ENCODE peak calls at places on chromosome 13, in eight cellular contexts. T, S, X, M, K, W, H and L are unnamed samples.

GRCh38 chr13:30125422-30126073 is 181.8 kb downstream of the KATNAL1 start:
- DNase-seq in T (no peak), S (no peak), X (no peak), M (peak), K (peak), W (no peak), H (no peak), L (no peak)

GRCh38 chr13:21138561-21138960 is 37.8 kb downstream of the SKA3 start:
- DNase-seq in T (no peak), S (no peak), X (no peak), M (no peak), K (no peak), W (no peak), H (no peak), L (no peak)

GRCh38 chr13:27853871-27854270 is 61.6 kb downstream of the GSX1 start:
- DNase-seq in T (no peak), S (no peak), X (no peak), M (no peak), K (no peak), W (no peak), H (no peak), L (no peak)

GRCh38 chr13:41835871-41836270 is 125.0 kb downstream of the VWA8 start:
- DNase-seq in T (no peak), S (no peak), X (no peak), M (no peak), K (no peak), W (no peak), H (peak), L (no peak)

GRCh38 chr13:102405499-102406079 is 3.7 kb upstream of the FGF14 start:
- DNase-seq in T (no peak), S (peak), X (peak), M (peak), K (peak), W (no peak), H (no peak), L (peak)

GRCh38 chr13:72221276-72221962 is 354.4 kb upstream of the DACH1 start:
- DNase-seq in T (peak), S (peak), X (peak), M (peak), K (peak), W (peak), H (no peak), L (peak)

GRCh38 chr13:60627071-60627686 is 230.2 kb downstream of the TDRD3 start:
- DNase-seq in T (peak), S (peak), X (peak), M (peak), K (peak), W (peak), H (peak), L (peak)

GRCh38 chr13:41013834-41014233 is 5.3 kb downstream of the ELF1 start:
- DNase-seq in T (no peak), S (no peak), X (no peak), M (no peak), K (no peak), W (no peak), H (no peak), L (no peak)

GRCh38 chr13:28636677-28637317 is 22.1 kb upstream of the POMP start:
- DNase-seq in T (peak), S (peak), X (peak), M (peak), K (peak), W (peak), H (peak), L (peak)

GRCh38 chr13:29210676-29211075 is 384.8 kb downstream of the SLC7A1 start:
- DNase-seq in T (no peak), S (no peak), X (no peak), M (no peak), K (no peak), W (no peak), H (no peak), L (no peak)

GRCh38 chr13:90500569-90500968 is 846.9 kb upstream of the MIR17HG start:
- DNase-seq in T (no peak), S (no peak), X (no peak), M (no peak), K (no peak), W (no peak), H (no peak), L (no peak)

GRCh38 chr13:97125051-97125809 is 96.9 kb upstream of the MBNL2 start:
- DNase-seq in T (no peak), S (no peak), X (peak), M (peak), K (peak), W (peak), H (peak), L (peak)

GRCh38 chr13:80251403-80251802 is 89.5 kb downstream of the SPRY2 start:
- DNase-seq in T (no peak), S (peak), X (peak), M (peak), K (peak), W (no peak), H (no peak), L (peak)

GRCh38 chr13:27432612-27433210 is 8.3 kb downstream of the GTF3A start:
- DNase-seq in T (no peak), S (no peak), X (no peak), M (no peak), K (no peak), W (no peak), H (no peak), L (no peak)

GRCh38 chr13:102395174-102395573 is 6.7 kb downstream of the FGF14 start:
- DNase-seq in T (no peak), S (no peak), X (no peak), M (no peak), K (no peak), W (no peak), H (peak), L (peak)

GRCh38 chr13:59479629-59480028 is 684.1 kb downstream of the DIAPH3 start:
- DNase-seq in T (no peak), S (no peak), X (no peak), M (no peak), K (no peak), W (no peak), H (no peak), L (peak)

GRCh38 chr13:99847318-99847750 is 124.2 kb downstream of the ZIC5 start:
- DNase-seq in T (no peak), S (no peak), X (no peak), M (no peak), K (no peak), W (no peak), H (no peak), L (no peak)

GRCh38 chr13:20127563-20128458 is 33.0 kb downstream of the GJA3 start:
- DNase-seq in T (no peak), S (peak), X (peak), M (peak), K (peak), W (no peak), H (peak), L (peak)

GRCh38 chr13:91347996-91348905 is 764 bp downstream of the MIR17HG start:
- DNase-seq in T (peak), S (peak), X (peak), M (no peak), K (peak), W (no peak), H (no peak), L (no peak)

GRCh38 chr13:74036373-74036772 is 97.8 kb downstream of the KLF12 start:
- DNase-seq in T (no peak), S (no peak), X (no peak), M (peak), K (peak), W (no peak), H (no peak), L (peak)

GRCh38 chr13:106277483-106278154 is 257.8 kb downstream of the EFNB2 start:
- DNase-seq in T (no peak), S (no peak), X (peak), M (no peak), K (no peak), W (no peak), H (no peak), L (no peak)

GRCh38 chr13:25971499-25972145 is 80.2 kb downstream of the SHISA2 start:
- DNase-seq in T (no peak), S (no peak), X (peak), M (peak), K (peak), W (no peak), H (no peak), L (peak)

GRCh38 chr13:22110368-22110767 is 439.5 kb downstream of the FGF9 start:
- DNase-seq in T (no peak), S (no peak), X (no peak), M (peak), K (no peak), W (no peak), H (no peak), L (no peak)

GRCh38 chr13:113546571-113547247 is 37.8 kb upstream of the TFDP1 start:
- DNase-seq in T (no peak), S (no peak), X (no peak), M (no peak), K (no peak), W (no peak), H (no peak), L (no peak)

GRCh38 chr13:92719868-92720267 is 506.7 kb upstream of the GPC6 start:
- DNase-seq in T (no peak), S (no peak), X (peak), M (no peak), K (no peak), W (no peak), H (no peak), L (peak)

GRCh38 chr13:23966691-23967615 is 69.7 kb upstream of the C1QTNF9B start:
- DNase-seq in T (no peak), S (peak), X (no peak), M (peak), K (peak), W (no peak), H (no peak), L (no peak)

GRCh38 chr13:66559093-66559492 is 671.0 kb downstream of the PCDH9 start:
- DNase-seq in T (no peak), S (peak), X (no peak), M (peak), K (no peak), W (no peak), H (no peak), L (no peak)

GRCh38 chr13:98207411-98207810 is 30.3 kb upstream of the RNF113B start:
- DNase-seq in T (no peak), S (no peak), X (no peak), M (no peak), K (no peak), W (no peak), H (no peak), L (no peak)
- H3K4me2 ChIP-seq in T (no peak), S (no peak), X (no peak), M (no peak), K (peak), W (no peak), H (peak), L (no peak)

GRCh38 chr13:51425410-51426042 is 27.3 kb downstream of the INTS6 start:
- DNase-seq in T (no peak), S (no peak), X (no peak), M (no peak), K (peak), W (no peak), H (no peak), L (peak)
- TF ChIP-seq EZH2phosphoT487 in T (no peak), S (no peak), X (no peak), M (no peak), K (no peak), W (no peak), H (no peak), L (no peak)

GRCh38 chr13:64293923-64294322 is 2878.3 kb upstream of the PCDH20 start:
- DNase-seq in T (no peak), S (no peak), X (no peak), M (peak), K (no peak), W (no peak), H (no peak), L (no peak)

GRCh38 chr13:64289702-64290101 is 2874.1 kb upstream of the PCDH20 start:
- DNase-seq in T (no peak), S (no peak), X (no peak), M (no peak), K (no peak), W (no peak), H (no peak), L (peak)
- H3K4me2 ChIP-seq in T (no peak), S (no peak), X (no peak), M (no peak), K (no peak), W (no peak), H (no peak), L (no peak)

DNA sequence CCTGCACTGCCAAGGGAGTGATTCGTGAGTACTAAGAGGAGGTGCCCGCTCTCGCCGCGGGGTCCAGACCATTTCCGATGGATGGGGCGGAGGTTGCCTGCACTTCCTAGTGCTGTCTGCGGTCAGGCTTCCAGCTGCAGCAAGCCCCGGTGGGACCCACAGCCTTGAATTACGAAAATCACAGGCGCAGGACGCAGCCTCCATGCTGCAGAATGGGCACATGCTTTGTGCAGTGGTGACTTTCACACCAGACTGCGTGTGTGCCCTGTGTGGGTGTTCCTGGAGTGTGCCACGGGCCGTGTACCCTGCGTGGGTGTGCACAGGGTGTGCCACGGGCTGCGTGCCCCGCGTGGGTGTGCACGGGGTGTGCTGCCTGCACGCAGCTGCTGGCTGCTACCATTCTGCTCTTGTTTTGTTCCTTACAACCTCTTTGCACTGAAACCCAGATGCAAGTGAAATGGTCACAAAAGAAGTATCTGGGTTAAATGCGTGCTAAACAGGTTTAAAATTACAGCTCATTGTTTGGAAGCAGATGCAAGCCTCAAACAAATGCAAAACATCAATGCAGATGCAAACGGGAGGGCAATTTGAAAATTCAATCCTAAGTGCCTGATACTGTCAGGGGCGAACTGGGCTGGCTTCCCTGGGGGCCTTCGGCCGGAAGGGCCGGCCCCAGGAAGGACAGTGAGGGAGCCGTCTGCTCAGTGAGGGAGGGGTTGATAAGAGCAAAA is 221.2 kb upstream of the SOX1 start:
- DNase-seq in T (no peak), S (no peak), X (no peak), M (no peak), K (no peak), W (no peak), H (no peak), L (peak)
- TF ChIP-seq EZH2phosphoT487 in T (no peak), S (no peak), X (no peak), M (no peak), K (no peak), W (no peak), H (no peak), L (no peak)

GRCh38 chr13:110302986-110303385 is 4.0 kb downstream of the COL4A1 start:
- DNase-seq in T (no peak), S (no peak), X (no peak), M (no peak), K (no peak), W (no peak), H (no peak), L (no peak)

GRCh38 chr13:110304256-110304655 is 2.7 kb downstream of the COL4A1 start:
- DNase-seq in T (no peak), S (no peak), X (no peak), M (no peak), K (peak), W (no peak), H (no peak), L (no peak)

GRCh38 chr13:110302154-110302553 is 4.8 kb downstream of the COL4A1 start:
- DNase-seq in T (no peak), S (no peak), X (no peak), M (no peak), K (no peak), W (no peak), H (no peak), L (no peak)

GRCh38 chr13:110305001-110305400 is 2.0 kb downstream of the COL4A1 start:
- DNase-seq in T (no peak), S (no peak), X (no peak), M (no peak), K (no peak), W (no peak), H (peak), L (no peak)

DNA sequence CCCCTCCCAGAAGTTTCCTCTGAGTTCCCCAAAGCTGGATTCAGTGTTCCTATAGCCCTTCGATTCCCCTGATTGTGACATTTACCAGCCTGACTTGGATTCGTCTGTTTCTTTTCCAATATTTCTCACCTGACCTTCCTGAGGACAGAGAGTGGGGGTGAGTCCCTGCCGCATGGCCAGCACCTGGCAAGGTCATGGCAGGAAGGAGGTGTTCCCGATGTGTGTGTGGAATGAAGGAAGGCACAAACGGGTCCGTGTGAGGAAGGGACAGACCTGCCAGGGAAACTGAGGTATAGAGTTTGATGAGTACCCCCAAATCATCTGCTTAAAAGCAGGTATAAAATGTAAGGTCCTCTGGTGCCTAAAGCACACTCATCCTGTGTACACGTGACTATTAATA is 3.3 kb downstream of the COL4A1 start:
- DNase-seq in T (no peak), S (no peak), X (no peak), M (no peak), K (no peak), W (no peak), H (no peak), L (no peak)
- H3K4me2 ChIP-seq in T (no peak), S (no peak), X (no peak), M (no peak), K (no peak), W (no peak), H (peak), L (no peak)

GRCh38 chr13:46164661-46165060 is 17.3 kb downstream of the LCP1 start:
- DNase-seq in T (no peak), S (no peak), X (no peak), M (no peak), K (no peak), W (no peak), H (no peak), L (no peak)

GRCh38 chr13:46158983-46159382 is 23.0 kb downstream of the LCP1 start:
- DNase-seq in T (no peak), S (no peak), X (no peak), M (no peak), K (no peak), W (no peak), H (no peak), L (no peak)

GRCh38 chr13:46158222-46158621 is 23.8 kb downstream of the LCP1 start:
- DNase-seq in T (no peak), S (no peak), X (no peak), M (no peak), K (no peak), W (no peak), H (no peak), L (no peak)

GRCh38 chr13:46160474-46161066 is 21.4 kb downstream of the LCP1 start:
- DNase-seq in T (peak), S (no peak), X (peak), M (peak), K (peak), W (peak), H (peak), L (peak)

DNA sequence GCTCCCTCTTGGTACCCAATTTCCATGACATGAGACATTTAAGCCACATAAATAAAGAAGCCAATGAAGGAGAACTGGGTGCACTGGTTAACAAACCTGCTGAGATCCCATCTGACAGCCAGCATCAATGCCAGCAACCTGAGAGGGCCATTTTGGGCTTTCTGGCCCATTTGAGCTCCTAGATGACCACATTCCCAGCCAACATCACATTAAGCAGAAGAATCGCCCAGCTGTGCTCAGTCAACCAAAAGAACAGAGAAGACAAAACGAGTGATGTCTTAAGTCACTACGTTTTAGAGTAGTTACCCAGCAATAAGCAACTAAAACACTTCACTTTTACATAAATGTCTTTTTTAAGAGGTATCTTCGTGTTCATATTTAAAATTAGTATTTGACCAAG is 21.9 kb downstream of the LCP1 start:
- DNase-seq in T (no peak), S (no peak), X (no peak), M (no peak), K (no peak), W (no peak), H (no peak), L (no peak)
- TF ChIP-seq EZH2phosphoT487 in T (no peak), S (no peak), X (no peak), M (no peak), K (no peak), W (no peak), H (no peak), L (no peak)

DNA sequence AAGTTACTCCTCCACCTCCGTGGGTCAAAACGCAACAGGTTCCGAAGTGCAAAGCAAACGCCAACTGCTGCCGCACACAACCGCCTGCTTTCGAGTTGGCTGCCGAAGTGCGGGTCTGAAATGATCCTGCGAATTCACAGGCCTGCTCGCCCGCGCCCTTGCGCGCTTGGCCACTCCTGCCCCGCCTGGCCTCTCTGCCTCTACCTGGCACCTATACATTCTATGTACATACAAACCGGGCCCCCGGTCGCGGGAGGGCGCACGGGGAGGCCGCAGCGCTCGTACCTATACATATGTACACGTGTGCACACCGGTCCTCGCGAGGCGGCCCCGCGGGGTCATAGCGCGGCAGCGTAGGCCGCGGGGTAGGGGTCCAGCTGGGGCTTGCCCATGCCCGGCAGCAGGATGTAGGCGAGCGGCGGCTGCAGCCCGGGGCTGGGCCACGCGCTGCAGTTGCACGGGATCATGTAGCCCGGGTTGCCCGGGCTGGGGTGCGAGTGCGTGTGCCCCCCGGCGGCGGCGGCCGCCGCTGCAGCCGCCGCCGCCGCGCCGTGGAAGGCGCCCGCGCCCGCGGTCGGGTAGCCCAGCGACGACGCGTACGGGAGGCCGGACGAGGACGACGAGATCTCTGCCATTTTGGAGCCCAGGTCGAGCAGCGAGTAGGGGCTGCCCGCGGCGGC is 1.3 kb downstream of the SOX21 start:
- DNase-seq in T (no peak), S (peak), X (peak), M (peak), K (peak), W (no peak), H (peak), L (peak)
- H3K4me2 ChIP-seq in T (no peak), S (peak), X (peak), M (peak), K (peak), W (no peak), H (peak), L (peak)